ENCODE peak calls at places on chromosomes 7 and 10, in four cellular contexts. J, Z, U and Y are unnamed samples. For H3K27me3, the result is how much of the 10 kb centered on the place peaks cover.

GRCh38 chr7:26525413-26526287 is 234.0 kb downstream of the SNX10 start:
- DNase-seq in U (no peak), Z (no peak), J (no peak), Y (no peak)

GRCh38 chr7:158645842-158646241 is 58.2 kb upstream of the PTPRN2 start:
- DNase-seq in J (no peak), U (no peak), Z (no peak), Y (no peak)

GRCh38 chr10:49751636-49752510 is 10.2 kb downstream of the OGDHL start:
- DNase-seq in J (no peak), Z (no peak), U (no peak), Y (no peak)

GRCh38 chr7:40733578-40733977 is 598.8 kb downstream of the SUGCT start:
- DNase-seq in U (no peak), J (no peak), Z (no peak), Y (no peak)

GRCh38 chr10:35888400-35888799 is 246.3 kb upstream of the FZD8 start:
- DNase-seq in Z (no peak), J (no peak), U (no peak), Y (no peak)

GRCh38 chr10:30774281-30774680 is 144.7 kb upstream of the LYZL2 start:
- DNase-seq in U (no peak), J (no peak), Z (no peak), Y (no peak)

GRCh38 chr10:106551501-106551900 is 613.0 kb downstream of the SORCS1 start:
- DNase-seq in U (no peak), J (no peak), Z (no peak), Y (no peak)

GRCh38 chr10:92830478-92831389 is 17.6 kb upstream of the EXOC6 start:
- DNase-seq in J (no peak), Z (no peak), U (no peak), Y (no peak)

GRCh38 chr7:91345449-91345848 is 81.2 kb downstream of the FZD1 start:
- DNase-seq in J (no peak), U (no peak), Z (no peak), Y (no peak)

GRCh38 chr7:70696139-70696782 is 435.7 kb upstream of the GALNT17 start:
- DNase-seq in J (no peak), U (no peak), Z (no peak), Y (no peak)

GRCh38 chr7:28409716-28410627 is 2.3 kb upstream of the CREB5 start:
- DNase-seq in J (no peak), Z (no peak), U (peak), Y (no peak)

GRCh38 chr10:44010873-44011602 is 362.4 kb upstream of the ZNF32 start:
- DNase-seq in J (no peak), U (no peak), Z (no peak), Y (peak)

GRCh38 chr7:16348251-16348650 is 73.1 kb downstream of the CRPPA start:
- DNase-seq in J (no peak), Z (no peak), U (no peak), Y (no peak)

GRCh38 chr7:24801910-24802699 is 44.8 kb upstream of the GSDME start:
- DNase-seq in J (no peak), U (no peak), Z (no peak), Y (no peak)

DNA sequence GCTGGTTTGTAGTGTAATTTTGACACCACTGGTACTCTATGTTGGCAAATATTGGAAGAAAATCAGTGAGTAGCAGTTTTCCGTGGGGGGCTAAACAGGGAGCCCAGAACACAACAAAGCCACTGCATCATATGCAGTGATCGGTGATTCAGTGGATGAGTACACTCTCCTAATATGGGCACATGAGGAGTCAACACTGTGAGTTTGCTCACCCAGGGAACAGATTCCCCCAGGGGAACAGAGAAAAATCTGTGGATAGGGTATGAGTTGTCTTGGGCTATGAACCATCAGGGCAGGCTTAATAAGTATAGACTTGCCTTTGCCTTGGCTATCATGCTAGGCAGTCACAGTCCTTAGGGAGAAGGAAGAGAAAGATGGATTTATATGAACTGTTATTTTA is 227.7 kb upstream of the SEMA3E start:
- DNase-seq in U (no peak), Z (no peak), J (no peak), Y (peak)
- TF ChIP-seq CTCF in U (no peak), Z (no peak), J (no peak), Y (no peak)

GRCh38 chr7:141073173-141073640 is 657 bp upstream of the TMEM178B start:
- DNase-seq in U (peak), Z (no peak), J (no peak), Y (peak)
- H3K27me3 ChIP-seq in U (under half), Z (half or more), J (under half), Y (half or more)

GRCh38 chr10:16989826-16990293 is 139.8 kb downstream of the CUBN start:
- DNase-seq in J (no peak), Z (no peak), U (no peak), Y (no peak)

GRCh38 chr10:16995867-16996529 is 133.6 kb downstream of the CUBN start:
- DNase-seq in Z (no peak), J (no peak), U (no peak), Y (no peak)

GRCh38 chr10:16993186-16993585 is 136.4 kb downstream of the CUBN start:
- DNase-seq in J (no peak), U (no peak), Z (no peak), Y (no peak)

GRCh38 chr10:16991011-16991410 is 138.6 kb downstream of the CUBN start:
- DNase-seq in J (no peak), Z (no peak), U (no peak), Y (no peak)

GRCh38 chr10:16992611-16993119 is 136.9 kb downstream of the CUBN start:
- DNase-seq in Z (no peak), J (no peak), U (no peak), Y (no peak)
- H3K27ac ChIP-seq in Z (peak), J (peak), U (no peak), Y (no peak)

GRCh38 chr10:99973190-99973589 is 36.6 kb downstream of the DNMBP start:
- DNase-seq in J (no peak), Z (no peak), U (no peak), Y (no peak)
- TF ChIP-seq CTCF in J (no peak), Z (peak), U (peak), Y (peak)

GRCh38 chr7:82343-83155 is 109.8 kb upstream of the FAM20C start:
- DNase-seq in Z (no peak), J (no peak), U (no peak), Y (no peak)
- H3K27me3 ChIP-seq in Z (under half), J (under half), U (under half), Y (under half)

GRCh38 chr10:52688906-52689305 is 83.7 kb downstream of the MBL2 start:
- DNase-seq in J (no peak), Z (no peak), U (no peak), Y (no peak)
- H3K27ac ChIP-seq in J (no peak), Z (no peak), U (no peak), Y (no peak)